ENCODE peak calls at places on chromosomes 3 and 15, in seven cellular contexts. One of them, this sample, is unnamed.

GRCh38 chr3:197847866-197848401 is 56.9 kb downstream of the LRCH3 start:
- DNase-seq in NCI-H1417: peak; percentile 12
- DNase-seq in NCI-H2081: no peak
- DNase-seq in psoas muscle: no peak
- DNase-seq in left colon: peak; percentile 31
- DNase-seq in SIG-M5: peak; percentile 12
- DNase-seq in tibial artery: no peak
- DNase-seq in this sample: no peak

GRCh38 chr3:69085543-69086132 is 901 bp downstream of the ARL6IP5 start:
- DNase-seq in NCI-H2081: no peak
- DNase-seq in tibial artery: no peak
- DNase-seq in psoas muscle: peak; percentile 45
- DNase-seq in NCI-H1417: peak; percentile 26
- DNase-seq in left colon: peak; percentile 34
- DNase-seq in SIG-M5: no peak
- DNase-seq in this sample: peak; percentile 11

GRCh38 chr3:58404396-58404795 is 29.2 kb downstream of the PDHB start:
- DNase-seq in left colon: no peak
- DNase-seq in NCI-H2081: no peak
- DNase-seq in tibial artery: no peak
- DNase-seq in SIG-M5: no peak
- DNase-seq in psoas muscle: no peak
- DNase-seq in NCI-H1417: no peak
- DNase-seq in this sample: no peak

GRCh38 chr3:129769616-129770015 is 123.9 kb downstream of the TMCC1 start:
- DNase-seq in left colon: no peak
- DNase-seq in SIG-M5: no peak
- DNase-seq in NCI-H2081: no peak
- DNase-seq in psoas muscle: no peak
- DNase-seq in tibial artery: no peak
- DNase-seq in NCI-H1417: no peak
- DNase-seq in this sample: no peak

GRCh38 chr3:137110392-137110996 is 152.7 kb downstream of the IL20RB start:
- DNase-seq in tibial artery: no peak
- DNase-seq in SIG-M5: no peak
- DNase-seq in NCI-H1417: peak; percentile 51
- DNase-seq in left colon: no peak
- DNase-seq in psoas muscle: no peak
- DNase-seq in NCI-H2081: peak; percentile 38
- DNase-seq in this sample: no peak

GRCh38 chr15:100114100-100114499 is 227.7 kb downstream of the ADAMTS17 start:
- DNase-seq in SIG-M5: no peak
- DNase-seq in tibial artery: peak; percentile 82
- DNase-seq in psoas muscle: peak; percentile 45
- DNase-seq in NCI-H1417: no peak
- DNase-seq in NCI-H2081: no peak
- DNase-seq in left colon: no peak
- DNase-seq in this sample: no peak

GRCh38 chr3:122936335-122936734 is 91.2 kb downstream of the SEMA5B start:
- DNase-seq in SIG-M5: no peak
- DNase-seq in left colon: no peak
- DNase-seq in NCI-H2081: no peak
- DNase-seq in NCI-H1417: no peak
- DNase-seq in tibial artery: no peak
- DNase-seq in psoas muscle: no peak
- DNase-seq in this sample: no peak

GRCh38 chr3:155252021-155252420 is 41.5 kb downstream of the STRIT1 start:
- DNase-seq in psoas muscle: no peak
- DNase-seq in tibial artery: no peak
- DNase-seq in NCI-H1417: no peak
- DNase-seq in left colon: no peak
- DNase-seq in SIG-M5: no peak
- DNase-seq in NCI-H2081: no peak
- DNase-seq in this sample: no peak

GRCh38 chr3:119237299-119237698 is 3.4 kb downstream of the B4GALT4 start:
- DNase-seq in NCI-H1417: no peak
- DNase-seq in SIG-M5: no peak
- DNase-seq in left colon: no peak
- DNase-seq in psoas muscle: no peak
- DNase-seq in NCI-H2081: no peak
- DNase-seq in tibial artery: no peak
- DNase-seq in this sample: no peak

GRCh38 chr3:192033246-192033645 is 572.3 kb downstream of the PYDC2 start:
- DNase-seq in NCI-H1417: no peak
- DNase-seq in left colon: no peak
- DNase-seq in SIG-M5: no peak
- DNase-seq in tibial artery: no peak
- DNase-seq in psoas muscle: no peak
- DNase-seq in NCI-H2081: no peak
- DNase-seq in this sample: no peak

GRCh38 chr3:184314700-184315505 is 497 bp downstream of the EIF4G1 start:
- DNase-seq in SIG-M5: no peak
- DNase-seq in psoas muscle: peak; percentile 92
- DNase-seq in NCI-H2081: peak; percentile 68
- DNase-seq in left colon: peak; percentile 85
- DNase-seq in NCI-H1417: peak; percentile 75
- DNase-seq in tibial artery: peak; percentile 88
- DNase-seq in this sample: peak; percentile 93

GRCh38 chr15:48565560-48566482 is 79.7 kb downstream of the FBN1 start:
- DNase-seq in NCI-H1417: no peak
- DNase-seq in left colon: no peak
- DNase-seq in psoas muscle: no peak
- DNase-seq in tibial artery: no peak
- DNase-seq in SIG-M5: no peak
- DNase-seq in NCI-H2081: no peak
- DNase-seq in this sample: no peak

GRCh38 chr3:69126999-69127398 is 4.6 kb upstream of the LMOD3 start:
- DNase-seq in NCI-H1417: no peak
- DNase-seq in psoas muscle: no peak
- DNase-seq in tibial artery: no peak
- DNase-seq in NCI-H2081: no peak
- DNase-seq in SIG-M5: no peak
- DNase-seq in left colon: no peak
- DNase-seq in this sample: no peak

GRCh38 chr3:145013931-145014330 is 1042.3 kb downstream of the DIPK2A start:
- DNase-seq in left colon: no peak
- DNase-seq in SIG-M5: no peak
- DNase-seq in tibial artery: no peak
- DNase-seq in NCI-H2081: no peak
- DNase-seq in NCI-H1417: no peak
- DNase-seq in psoas muscle: no peak
- DNase-seq in this sample: no peak

GRCh38 chr15:85008474-85009260 is 27.0 kb downstream of the PDE8A start:
- DNase-seq in left colon: no peak
- DNase-seq in NCI-H2081: no peak
- DNase-seq in tibial artery: no peak
- DNase-seq in SIG-M5: no peak
- DNase-seq in NCI-H1417: peak; percentile 48
- DNase-seq in psoas muscle: no peak
- DNase-seq in this sample: no peak

GRCh38 chr15:67407709-67408257 is 113.1 kb upstream of the C15orf61 start:
- DNase-seq in SIG-M5: no peak
- DNase-seq in NCI-H1417: peak; percentile 98
- DNase-seq in left colon: no peak
- DNase-seq in NCI-H2081: peak; percentile 12
- DNase-seq in psoas muscle: no peak
- DNase-seq in tibial artery: no peak
- DNase-seq in this sample: no peak

GRCh38 chr3:77161098-77161497 is 121.2 kb downstream of the ROBO2 start:
- DNase-seq in NCI-H1417: no peak
- DNase-seq in SIG-M5: no peak
- DNase-seq in psoas muscle: no peak
- DNase-seq in left colon: no peak
- DNase-seq in NCI-H2081: no peak
- DNase-seq in tibial artery: no peak
- DNase-seq in this sample: no peak

GRCh38 chr3:152452318-152452717 is 183.6 kb downstream of the MBNL1 start:
- DNase-seq in psoas muscle: no peak
- DNase-seq in NCI-H2081: no peak
- DNase-seq in SIG-M5: no peak
- DNase-seq in left colon: no peak
- DNase-seq in tibial artery: no peak
- DNase-seq in NCI-H1417: peak; percentile 26
- DNase-seq in this sample: no peak

GRCh38 chr3:148681080-148681479 is 16.6 kb upstream of the AGTR1 start:
- DNase-seq in tibial artery: no peak
- DNase-seq in NCI-H1417: no peak
- DNase-seq in SIG-M5: no peak
- DNase-seq in left colon: no peak
- DNase-seq in NCI-H2081: no peak
- DNase-seq in psoas muscle: no peak
- DNase-seq in this sample: no peak

GRCh38 chr3:3038201-3038991 is 71.8 kb downstream of the IL5RA start:
- DNase-seq in NCI-H2081: no peak
- DNase-seq in SIG-M5: no peak
- DNase-seq in left colon: no peak
- DNase-seq in NCI-H1417: peak; percentile 80
- DNase-seq in tibial artery: peak; percentile 23
- DNase-seq in psoas muscle: no peak
- DNase-seq in this sample: no peak

GRCh38 chr15:65638681-65639089 is 16.9 kb downstream of the SLC24A1 start:
- DNase-seq in NCI-H2081: peak; percentile 63
- DNase-seq in psoas muscle: no peak
- DNase-seq in left colon: no peak
- DNase-seq in SIG-M5: peak; percentile 39
- DNase-seq in NCI-H1417: peak; percentile 91
- DNase-seq in tibial artery: no peak
- DNase-seq in this sample: no peak

GRCh38 chr15:39698444-39699390 is 83.9 kb downstream of the FSIP1 start:
- DNase-seq in NCI-H1417: no peak
- DNase-seq in NCI-H2081: no peak
- DNase-seq in tibial artery: no peak
- DNase-seq in psoas muscle: no peak
- DNase-seq in SIG-M5: no peak
- DNase-seq in left colon: no peak
- DNase-seq in this sample: no peak

GRCh38 chr15:87021771-87022170 is 942.1 kb downstream of the AGBL1 start:
- DNase-seq in SIG-M5: no peak
- DNase-seq in NCI-H1417: no peak
- DNase-seq in psoas muscle: no peak
- DNase-seq in NCI-H2081: no peak
- DNase-seq in left colon: no peak
- DNase-seq in tibial artery: no peak
- DNase-seq in this sample: no peak

GRCh38 chr3:146953523-146954125 is 348.5 kb upstream of the PLSCR5 start:
- DNase-seq in SIG-M5: no peak
- DNase-seq in left colon: no peak
- DNase-seq in NCI-H1417: no peak
- DNase-seq in tibial artery: no peak
- DNase-seq in NCI-H2081: no peak
- DNase-seq in psoas muscle: no peak
- DNase-seq in this sample: no peak

GRCh38 chr3:54756330-54756731 is 171.5 kb downstream of the LRTM1 start:
- DNase-seq in SIG-M5: no peak
- DNase-seq in NCI-H1417: no peak
- DNase-seq in psoas muscle: no peak
- DNase-seq in left colon: no peak
- DNase-seq in tibial artery: no peak
- DNase-seq in NCI-H2081: no peak
- DNase-seq in this sample: no peak

GRCh38 chr3:42906085-42906904 is at the start of gene ZNF662:
- DNase-seq in tibial artery: peak; percentile 42
- DNase-seq in SIG-M5: no peak
- DNase-seq in NCI-H1417: peak; percentile 42
- DNase-seq in NCI-H2081: no peak
- DNase-seq in psoas muscle: peak; percentile 65
- DNase-seq in left colon: peak; percentile 39
- DNase-seq in this sample: peak; percentile 90

GRCh38 chr3:28986922-28987321 is 293.9 kb upstream of the RBMS3 start:
- DNase-seq in NCI-H2081: no peak
- DNase-seq in tibial artery: no peak
- DNase-seq in psoas muscle: no peak
- DNase-seq in left colon: no peak
- DNase-seq in SIG-M5: no peak
- DNase-seq in NCI-H1417: no peak
- DNase-seq in this sample: no peak

GRCh38 chr15:40439461-40440299 is 1.1 kb upstream of the BAHD1 start:
- DNase-seq in SIG-M5: no peak
- DNase-seq in NCI-H2081: peak; percentile 14
- DNase-seq in tibial artery: peak; percentile 42
- DNase-seq in NCI-H1417: peak; percentile 57
- DNase-seq in left colon: peak; percentile 65
- DNase-seq in psoas muscle: peak; percentile 42
- DNase-seq in this sample: peak; percentile 70

GRCh38 chr15:70715840-70716510 is 47.4 kb downstream of the UACA start:
- DNase-seq in SIG-M5: no peak
- DNase-seq in left colon: no peak
- DNase-seq in NCI-H2081: no peak
- DNase-seq in NCI-H1417: no peak
- DNase-seq in psoas muscle: no peak
- DNase-seq in tibial artery: no peak
- DNase-seq in this sample: no peak

GRCh38 chr3:55570361-55570760 is 83.3 kb upstream of the WNT5A start:
- DNase-seq in NCI-H1417: no peak
- DNase-seq in SIG-M5: no peak
- DNase-seq in NCI-H2081: no peak
- DNase-seq in left colon: no peak
- DNase-seq in tibial artery: no peak
- DNase-seq in psoas muscle: no peak
- DNase-seq in this sample: no peak

GRCh38 chr3:138367912-138368311 is 19.5 kb downstream of the MRAS start:
- DNase-seq in NCI-H1417: no peak
- DNase-seq in psoas muscle: peak; percentile 58
- DNase-seq in NCI-H2081: no peak
- DNase-seq in SIG-M5: peak; percentile 63
- DNase-seq in tibial artery: peak; percentile 56
- DNase-seq in left colon: no peak
- DNase-seq in this sample: no peak

GRCh38 chr3:17360991-17361390 is 381.4 kb downstream of the TBC1D5 start:
- DNase-seq in SIG-M5: no peak
- DNase-seq in tibial artery: no peak
- DNase-seq in left colon: no peak
- DNase-seq in psoas muscle: no peak
- DNase-seq in NCI-H2081: no peak
- DNase-seq in NCI-H1417: no peak
- DNase-seq in this sample: no peak

GRCh38 chr15:38042707-38043445 is 108.4 kb downstream of the TMCO5A start:
- DNase-seq in NCI-H2081: no peak
- DNase-seq in tibial artery: peak; percentile 22
- DNase-seq in SIG-M5: no peak
- DNase-seq in NCI-H1417: peak; percentile 10
- DNase-seq in left colon: no peak
- DNase-seq in psoas muscle: no peak
- DNase-seq in this sample: no peak

GRCh38 chr15:66508293-66508883 is 3.3 kb downstream of the ZWILCH start:
- DNase-seq in left colon: no peak
- DNase-seq in NCI-H1417: no peak
- DNase-seq in tibial artery: no peak
- DNase-seq in NCI-H2081: no peak
- DNase-seq in psoas muscle: no peak
- DNase-seq in SIG-M5: no peak
- DNase-seq in this sample: no peak

GRCh38 chr3:66312039-66312438 is 91.2 kb downstream of the SLC25A26 start:
- DNase-seq in tibial artery: no peak
- DNase-seq in left colon: no peak
- DNase-seq in NCI-H2081: no peak
- DNase-seq in SIG-M5: no peak
- DNase-seq in NCI-H1417: no peak
- DNase-seq in psoas muscle: no peak
- DNase-seq in this sample: no peak

GRCh38 chr3:159216295-159216694 is 414.4 kb downstream of the MFSD1 start:
- DNase-seq in psoas muscle: no peak
- DNase-seq in tibial artery: no peak
- DNase-seq in left colon: no peak
- DNase-seq in NCI-H1417: no peak
- DNase-seq in NCI-H2081: no peak
- DNase-seq in SIG-M5: no peak
- DNase-seq in this sample: no peak

GRCh38 chr15:63156708-63157065 is 590 bp downstream of the RPS27L start:
- DNase-seq in tibial artery: peak; percentile 37
- DNase-seq in SIG-M5: no peak
- DNase-seq in psoas muscle: no peak
- DNase-seq in left colon: peak; percentile 41
- DNase-seq in NCI-H2081: no peak
- DNase-seq in NCI-H1417: no peak
- DNase-seq in this sample: peak; percentile 58